ENCODE peak calls at places on chromosomes 4 and X, in nine cellular contexts. Y, J, T, R, A, O, E, X and W are unnamed samples.

GRCh38 chr4:140645196-140645595 is 76.4 kb upstream of the UCP1 start:
- DNase-seq in A (no peak), X (no peak), J (no peak), Y (no peak), O (no peak), R (no peak), T (no peak), E (no peak), W (no peak)

GRCh38 chr4:69882150-69882549 is 22.2 kb upstream of the SULT1E1 start:
- DNase-seq in R (no peak), Y (no peak), E (no peak), O (no peak), J (no peak), X (no peak), A (no peak), T (no peak), W (no peak)

GRCh38 chr4:142959156-142959555 is 113.1 kb upstream of the INPP4B start:
- DNase-seq in T (no peak), R (no peak), A (no peak), J (no peak), Y (no peak), O (no peak), E (no peak), X (no peak), W (peak)

GRCh38 chrX:69080912-69081465 is 84.3 kb downstream of the PJA1 start:
- DNase-seq in J (no peak), O (no peak), E (no peak), X (no peak), R (no peak), Y (no peak), A (no peak), T (no peak), W (no peak)

GRCh38 chr4:25535701-25536473 is 119.8 kb upstream of the SLC34A2 start:
- DNase-seq in A (no peak), X (no peak), E (peak), J (no peak), R (no peak), Y (no peak), O (no peak), T (no peak), W (no peak)

GRCh38 chr4:139153411-139154133 is 23.4 kb downstream of the ELF2 start:
- DNase-seq in O (peak), T (no peak), X (no peak), A (no peak), E (peak), J (no peak), R (no peak), Y (no peak), W (no peak)

GRCh38 chrX:113644426-113644825 is 803.8 kb upstream of the AMOT start:
- DNase-seq in O (no peak), J (no peak), X (no peak), R (no peak), A (no peak), E (no peak), Y (no peak), T (no peak), W (peak)

GRCh38 chr4:169900241-169900845 is 125.9 kb downstream of the MFAP3L start:
- DNase-seq in A (no peak), R (no peak), J (no peak), Y (no peak), E (no peak), O (no peak), X (no peak), T (no peak), W (peak)

GRCh38 chrX:13418126-13419091 is 98.6 kb upstream of the ATXN3L start:
- DNase-seq in E (peak), R (no peak), J (no peak), O (no peak), A (no peak), X (no peak), T (no peak), Y (no peak), W (peak)

GRCh38 chr4:177320721-177321120 is 11.0 kb downstream of the NEIL3 start:
- DNase-seq in T (no peak), O (no peak), A (no peak), J (no peak), X (no peak), E (no peak), Y (no peak), R (no peak), W (no peak)

GRCh38 chrX:5958523-5958922 is 270.1 kb downstream of the NLGN4X start:
- DNase-seq in R (no peak), J (no peak), X (no peak), A (no peak), O (no peak), T (no peak), E (no peak), Y (no peak), W (no peak)

GRCh38 chr4:40909363-40909876 is 159.7 kb downstream of the NSUN7 start:
- DNase-seq in R (no peak), A (no peak), E (peak), O (no peak), Y (peak), J (no peak), T (no peak), X (peak), W (peak)

GRCh38 chr4:47528651-47529050 is 43.6 kb downstream of the ATP10D start:
- DNase-seq in A (no peak), Y (no peak), J (no peak), T (no peak), O (no peak), R (no peak), E (peak), X (no peak), W (peak)

GRCh38 chrX:31609130-31609529 is 537.3 kb upstream of the FTHL17 start:
- DNase-seq in A (no peak), R (no peak), J (no peak), Y (no peak), E (peak), X (no peak), O (no peak), T (no peak), W (peak)

GRCh38 chr4:1237981-1238675 is 10.8 kb downstream of the CTBP1 start:
- DNase-seq in X (no peak), O (no peak), J (no peak), A (no peak), E (no peak), T (no peak), R (no peak), Y (no peak), W (no peak)